ENCODE peak calls at places on chromosome 3, in four cellular contexts. One of them, this sample, is unnamed. For H3K27me3, the result is how much of the 10 kb centered on the place peaks cover.

GRCh38 chr3:55622116-55622515 is 135.0 kb upstream of the WNT5A start:
- DNase-seq in right atrium auricular region: no peak
- DNase-seq in MM.1S: no peak
- DNase-seq in CD4-positive, alpha-beta T cell: no peak
- DNase-seq in this sample: no peak

GRCh38 chr3:176663819-176664218 is 533.5 kb downstream of the TBL1XR1 start:
- DNase-seq in right atrium auricular region: no peak
- DNase-seq in CD4-positive, alpha-beta T cell: no peak
- DNase-seq in MM.1S: peak
- DNase-seq in this sample: no peak

GRCh38 chr3:76245073-76245472 is 459.7 kb upstream of the ZNF717 start:
- DNase-seq in CD4-positive, alpha-beta T cell: no peak
- DNase-seq in right atrium auricular region: no peak
- DNase-seq in MM.1S: no peak
- DNase-seq in this sample: no peak

GRCh38 chr3:50395070-50395860 is 35.9 kb upstream of the TMEM115 start:
- DNase-seq in CD4-positive, alpha-beta T cell: no peak
- DNase-seq in MM.1S: no peak
- DNase-seq in right atrium auricular region: no peak
- DNase-seq in this sample: no peak

GRCh38 chr3:74124716-74125115 is 489.7 kb downstream of the CNTN3 start:
- DNase-seq in CD4-positive, alpha-beta T cell: no peak
- DNase-seq in right atrium auricular region: no peak
- DNase-seq in MM.1S: no peak
- DNase-seq in this sample: no peak

GRCh38 chr3:31114929-31115283 is 220.4 kb upstream of the GADL1 start:
- DNase-seq in right atrium auricular region: no peak
- DNase-seq in CD4-positive, alpha-beta T cell: no peak
- DNase-seq in MM.1S: no peak
- DNase-seq in this sample: no peak

GRCh38 chr3:16936233-16936632 is 51.5 kb downstream of the PLCL2 start:
- DNase-seq in CD4-positive, alpha-beta T cell: no peak
- DNase-seq in MM.1S: no peak
- DNase-seq in right atrium auricular region: no peak
- DNase-seq in this sample: no peak

GRCh38 chr3:37198996-37199395 is 24.6 kb upstream of the LRRFIP2 start:
- DNase-seq in CD4-positive, alpha-beta T cell: no peak
- DNase-seq in MM.1S: no peak
- DNase-seq in right atrium auricular region: no peak
- DNase-seq in this sample: no peak

GRCh38 chr3:31544634-31545033 is 11.9 kb downstream of the STT3B start:
- DNase-seq in MM.1S: no peak
- DNase-seq in CD4-positive, alpha-beta T cell: no peak
- DNase-seq in right atrium auricular region: peak
- DNase-seq in this sample: no peak

GRCh38 chr3:46710671-46711295 is 6.9 kb downstream of the PRSS50 start:
- DNase-seq in MM.1S: no peak
- DNase-seq in CD4-positive, alpha-beta T cell: no peak
- DNase-seq in right atrium auricular region: no peak
- DNase-seq in this sample: no peak

GRCh38 chr3:178155521-178155920 is 380.7 kb upstream of the KCNMB2 start:
- DNase-seq in MM.1S: no peak
- DNase-seq in right atrium auricular region: no peak
- DNase-seq in CD4-positive, alpha-beta T cell: no peak
- DNase-seq in this sample: no peak

GRCh38 chr3:20852712-20853111 is 666.7 kb upstream of the SGO1 start:
- DNase-seq in MM.1S: no peak
- DNase-seq in right atrium auricular region: no peak
- DNase-seq in CD4-positive, alpha-beta T cell: no peak
- DNase-seq in this sample: no peak

GRCh38 chr3:23800731-23801130 is 5.0 kb upstream of the UBE2E1 start:
- DNase-seq in MM.1S: peak
- DNase-seq in right atrium auricular region: no peak
- DNase-seq in CD4-positive, alpha-beta T cell: no peak
- DNase-seq in this sample: no peak

GRCh38 chr3:49295489-49296058 is 18.5 kb upstream of the C3orf62 start:
- DNase-seq in right atrium auricular region: no peak
- DNase-seq in MM.1S: no peak
- DNase-seq in CD4-positive, alpha-beta T cell: peak
- DNase-seq in this sample: no peak

GRCh38 chr3:12287727-12288465 is 974 bp upstream of the PPARG start:
- DNase-seq in CD4-positive, alpha-beta T cell: no peak
- DNase-seq in MM.1S: no peak
- DNase-seq in right atrium auricular region: no peak
- DNase-seq in this sample: no peak

GRCh38 chr3:116018651-116019050 is 395.3 kb downstream of the GAP43 start:
- DNase-seq in MM.1S: no peak
- DNase-seq in right atrium auricular region: no peak
- DNase-seq in CD4-positive, alpha-beta T cell: no peak
- DNase-seq in this sample: no peak

GRCh38 chr3:132134611-132135010 is 99.8 kb upstream of the CPNE4 start:
- DNase-seq in right atrium auricular region: no peak
- DNase-seq in MM.1S: no peak
- DNase-seq in CD4-positive, alpha-beta T cell: no peak
- DNase-seq in this sample: no peak

GRCh38 chr3:46442591-46443530 is 21.8 kb downstream of the LTF start:
- DNase-seq in CD4-positive, alpha-beta T cell: no peak
- DNase-seq in right atrium auricular region: peak
- DNase-seq in MM.1S: no peak
- DNase-seq in this sample: no peak

GRCh38 chr3:41075958-41076357 is 123.3 kb upstream of the CTNNB1 start:
- DNase-seq in MM.1S: no peak
- DNase-seq in right atrium auricular region: peak
- DNase-seq in CD4-positive, alpha-beta T cell: no peak
- DNase-seq in this sample: no peak

GRCh38 chr3:56787258-56787777 is 14.4 kb downstream of the ARHGEF3 start:
- DNase-seq in CD4-positive, alpha-beta T cell: no peak
- DNase-seq in MM.1S: no peak
- DNase-seq in right atrium auricular region: no peak
- DNase-seq in this sample: no peak

GRCh38 chr3:71447803-71448202 is 135.7 kb downstream of the FOXP1 start:
- DNase-seq in CD4-positive, alpha-beta T cell: no peak
- DNase-seq in MM.1S: no peak
- DNase-seq in right atrium auricular region: no peak
- DNase-seq in this sample: no peak

GRCh38 chr3:64163019-64163754 is 62.1 kb downstream of the PRICKLE2 start:
- DNase-seq in CD4-positive, alpha-beta T cell: no peak
- DNase-seq in right atrium auricular region: no peak
- DNase-seq in MM.1S: no peak
- DNase-seq in this sample: no peak

GRCh38 chr3:4993276-4994143 is 14.3 kb downstream of the BHLHE40 start:
- DNase-seq in MM.1S: no peak
- DNase-seq in CD4-positive, alpha-beta T cell: no peak
- DNase-seq in right atrium auricular region: peak
- DNase-seq in this sample: no peak

GRCh38 chr3:195708066-195708465 is 12.7 kb upstream of the MUC20 start:
- DNase-seq in CD4-positive, alpha-beta T cell: no peak
- DNase-seq in right atrium auricular region: no peak
- DNase-seq in MM.1S: no peak
- DNase-seq in this sample: no peak

GRCh38 chr3:114318295-114318694 is 24.5 kb downstream of the TIGIT start:
- DNase-seq in CD4-positive, alpha-beta T cell: no peak
- DNase-seq in right atrium auricular region: no peak
- DNase-seq in MM.1S: no peak
- DNase-seq in this sample: no peak

GRCh38 chr3:194575484-194576210 is 57.6 kb downstream of the TMEM44 start:
- DNase-seq in MM.1S: no peak
- DNase-seq in CD4-positive, alpha-beta T cell: no peak
- DNase-seq in right atrium auricular region: peak
- DNase-seq in this sample: no peak

GRCh38 chr3:34017757-34018156 is 219.3 kb downstream of the PDCD6IP start:
- DNase-seq in CD4-positive, alpha-beta T cell: no peak
- DNase-seq in MM.1S: no peak
- DNase-seq in right atrium auricular region: no peak
- DNase-seq in this sample: no peak

GRCh38 chr3:114154321-114154821 is 24.5 kb downstream of the DRD3 start:
- DNase-seq in CD4-positive, alpha-beta T cell: no peak
- DNase-seq in MM.1S: no peak
- DNase-seq in right atrium auricular region: no peak
- DNase-seq in this sample: no peak

GRCh38 chr3:188187055-188187454 is 33.1 kb downstream of the LPP start:
- DNase-seq in right atrium auricular region: no peak
- DNase-seq in CD4-positive, alpha-beta T cell: no peak
- DNase-seq in MM.1S: no peak
- DNase-seq in this sample: no peak

GRCh38 chr3:172524611-172525010 is 1.4 kb upstream of the TNFSF10 start:
- DNase-seq in CD4-positive, alpha-beta T cell: no peak
- DNase-seq in MM.1S: no peak
- DNase-seq in right atrium auricular region: no peak
- DNase-seq in this sample: no peak

GRCh38 chr3:14434541-14435151 is 32.2 kb downstream of the SLC6A6 start:
- DNase-seq in MM.1S: no peak
- DNase-seq in CD4-positive, alpha-beta T cell: no peak
- DNase-seq in right atrium auricular region: no peak
- DNase-seq in this sample: no peak

GRCh38 chr3:73601031-73601430 is 23.7 kb downstream of the PDZRN3 start:
- DNase-seq in right atrium auricular region: no peak
- DNase-seq in MM.1S: no peak
- DNase-seq in CD4-positive, alpha-beta T cell: no peak
- DNase-seq in this sample: no peak

GRCh38 chr3:25423780-25424179 is 4.3 kb upstream of the RARB start:
- DNase-seq in MM.1S: peak
- DNase-seq in CD4-positive, alpha-beta T cell: no peak
- DNase-seq in right atrium auricular region: no peak
- DNase-seq in this sample: no peak

GRCh38 chr3:117059990-117060338 is 350.4 kb downstream of the TUSC7 start:
- DNase-seq in CD4-positive, alpha-beta T cell: no peak
- DNase-seq in right atrium auricular region: no peak
- DNase-seq in MM.1S: no peak
- DNase-seq in this sample: no peak

GRCh38 chr3:147343926-147344325 is 62.4 kb downstream of the ZIC4 start:
- DNase-seq in CD4-positive, alpha-beta T cell: no peak
- DNase-seq in MM.1S: no peak
- DNase-seq in right atrium auricular region: no peak
- DNase-seq in this sample: no peak

GRCh38 chr3:147336543-147337278 is 69.6 kb downstream of the ZIC4 start:
- DNase-seq in CD4-positive, alpha-beta T cell: no peak
- DNase-seq in MM.1S: no peak
- DNase-seq in right atrium auricular region: no peak
- DNase-seq in this sample: no peak

GRCh38 chr3:147341727-147342126 is 64.6 kb downstream of the ZIC4 start:
- DNase-seq in MM.1S: no peak
- DNase-seq in CD4-positive, alpha-beta T cell: no peak
- DNase-seq in right atrium auricular region: no peak
- DNase-seq in this sample: no peak
- H3K27me3 ChIP-seq in MM.1S: under half
- H3K27me3 ChIP-seq in CD4-positive, alpha-beta T cell: under half
- H3K27me3 ChIP-seq in right atrium auricular region: under half
- H3K27me3 ChIP-seq in this sample: under half

DNA sequence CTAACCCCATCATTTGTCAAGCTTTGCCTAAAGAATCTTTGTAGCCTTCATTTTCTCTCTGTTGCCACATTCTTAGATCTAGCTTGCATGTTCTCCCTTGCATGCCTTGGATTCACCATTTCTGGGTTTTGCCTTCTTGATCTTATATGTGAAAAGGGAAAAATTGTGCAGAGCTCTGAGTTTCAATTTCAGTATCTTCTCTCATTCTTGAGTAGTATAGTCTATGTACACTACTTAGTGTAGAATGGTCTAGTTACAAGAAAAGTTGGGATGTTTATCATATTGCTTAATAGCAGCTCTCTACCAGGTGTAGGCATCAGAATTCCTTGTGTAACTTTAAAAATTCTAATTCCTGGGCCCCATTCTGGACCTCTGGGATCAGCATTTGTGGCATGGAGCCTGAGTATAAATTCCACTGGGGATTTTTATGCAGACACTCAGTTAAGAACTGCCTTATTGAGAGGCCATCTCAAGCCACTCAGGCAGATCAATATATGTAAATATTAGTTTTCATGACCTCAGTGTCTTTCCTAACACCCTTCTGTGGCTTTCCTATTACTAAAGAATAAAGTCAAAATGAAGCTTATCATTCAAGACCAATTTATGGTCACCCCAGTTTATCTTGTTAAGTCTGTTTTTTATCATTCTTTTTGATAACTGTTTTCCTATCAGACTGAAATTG is 23.4 kb downstream of the GTF2E1 start:
- DNase-seq in MM.1S: peak
- DNase-seq in CD4-positive, alpha-beta T cell: no peak
- DNase-seq in right atrium auricular region: no peak
- DNase-seq in this sample: peak
- H3K27me3 ChIP-seq in MM.1S: under half
- H3K27me3 ChIP-seq in CD4-positive, alpha-beta T cell: under half
- H3K27me3 ChIP-seq in right atrium auricular region: under half
- H3K27me3 ChIP-seq in this sample: under half

DNA sequence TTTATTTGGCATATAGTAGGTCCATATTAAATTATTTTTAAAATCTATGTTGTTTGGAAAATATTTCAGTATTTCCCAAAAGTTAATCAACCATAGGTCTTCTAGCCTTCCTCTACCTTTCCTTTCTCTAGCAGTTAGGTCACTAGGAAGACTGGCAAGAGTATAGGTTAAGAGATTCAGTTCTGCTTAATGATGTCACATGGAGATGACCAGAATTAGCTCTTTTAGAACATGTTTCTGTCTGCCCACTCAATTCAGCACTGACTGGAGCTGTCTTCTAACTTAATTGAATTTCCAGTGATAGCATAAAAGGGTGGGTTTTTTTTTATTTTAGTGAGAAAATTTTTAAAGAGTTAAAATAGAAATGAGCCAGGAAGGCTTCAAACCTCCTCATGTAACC is 23.8 kb upstream of the ZBED2 start:
- DNase-seq in CD4-positive, alpha-beta T cell: no peak
- DNase-seq in MM.1S: no peak
- DNase-seq in right atrium auricular region: no peak
- DNase-seq in this sample: no peak
- H3K27me3 ChIP-seq in CD4-positive, alpha-beta T cell: under half
- H3K27me3 ChIP-seq in MM.1S: under half
- H3K27me3 ChIP-seq in right atrium auricular region: under half
- H3K27me3 ChIP-seq in this sample: under half

GRCh38 chr3:198064420-198064819 is 104.4 kb downstream of the LMLN start:
- DNase-seq in CD4-positive, alpha-beta T cell: no peak
- DNase-seq in right atrium auricular region: no peak
- DNase-seq in MM.1S: no peak
- DNase-seq in this sample: no peak
- H3K27me3 ChIP-seq in CD4-positive, alpha-beta T cell: under half
- H3K27me3 ChIP-seq in right atrium auricular region: under half
- H3K27me3 ChIP-seq in MM.1S: under half
- H3K27me3 ChIP-seq in this sample: under half

GRCh38 chr3:199815-200214 is 3.3 kb downstream of the CHL1 start:
- DNase-seq in CD4-positive, alpha-beta T cell: no peak
- DNase-seq in MM.1S: no peak
- DNase-seq in right atrium auricular region: no peak
- DNase-seq in this sample: no peak
- H3K27me3 ChIP-seq in CD4-positive, alpha-beta T cell: under half
- H3K27me3 ChIP-seq in MM.1S: under half
- H3K27me3 ChIP-seq in right atrium auricular region: under half
- H3K27me3 ChIP-seq in this sample: under half

This sample was measured in GM06990.